ENCODE peak calls at places on chromosome 5, in six cellular contexts. One of them, this sample, is unnamed.

GRCh38 chr5:72552041-72552557 is 44.9 kb upstream of the ZNF366 start:
- DNase-seq in lung: no peak
- DNase-seq in sigmoid colon: no peak
- DNase-seq in BJ: peak; percentile 85
- DNase-seq in CD4-positive, CD25-positive, alpha-beta regulatory T cell: no peak
- DNase-seq in SK-N-SH: no peak
- DNase-seq in this sample: no peak

GRCh38 chr5:139774980-139775654 is 20.5 kb upstream of the PSD2 start:
- DNase-seq in sigmoid colon: peak; percentile 85
- DNase-seq in lung: peak; percentile 70
- DNase-seq in CD4-positive, CD25-positive, alpha-beta regulatory T cell: peak; percentile 45
- DNase-seq in SK-N-SH: peak; percentile 94
- DNase-seq in BJ: no peak
- DNase-seq in this sample: peak; percentile 95

GRCh38 chr5:134079748-134080581 is 34.5 kb upstream of the TCF7 start:
- DNase-seq in lung: no peak
- DNase-seq in sigmoid colon: peak; percentile 48
- DNase-seq in BJ: no peak
- DNase-seq in CD4-positive, CD25-positive, alpha-beta regulatory T cell: peak; percentile 67
- DNase-seq in SK-N-SH: no peak
- DNase-seq in this sample: peak; percentile 74

GRCh38 chr5:98911221-98912040 is 17.4 kb downstream of the CHD1 start:
- DNase-seq in SK-N-SH: no peak
- DNase-seq in CD4-positive, CD25-positive, alpha-beta regulatory T cell: no peak
- DNase-seq in BJ: no peak
- DNase-seq in sigmoid colon: no peak
- DNase-seq in lung: no peak
- DNase-seq in this sample: no peak

GRCh38 chr5:135040331-135041144 is 6.5 kb upstream of the PITX1 start:
- DNase-seq in sigmoid colon: no peak
- DNase-seq in lung: no peak
- DNase-seq in SK-N-SH: peak; percentile 77
- DNase-seq in BJ: no peak
- DNase-seq in CD4-positive, CD25-positive, alpha-beta regulatory T cell: no peak
- DNase-seq in this sample: no peak

GRCh38 chr5:179549973-179550510 is 312 bp upstream of the RUFY1 start:
- DNase-seq in lung: no peak
- DNase-seq in CD4-positive, CD25-positive, alpha-beta regulatory T cell: no peak
- DNase-seq in SK-N-SH: peak; percentile 59
- DNase-seq in BJ: peak; percentile 39
- DNase-seq in sigmoid colon: no peak
- DNase-seq in this sample: peak; percentile 93

GRCh38 chr5:53167836-53168235 is 58.3 kb upstream of the MOCS2 start:
- DNase-seq in sigmoid colon: peak; percentile 78
- DNase-seq in lung: no peak
- DNase-seq in BJ: peak; percentile 4
- DNase-seq in CD4-positive, CD25-positive, alpha-beta regulatory T cell: no peak
- DNase-seq in SK-N-SH: no peak
- DNase-seq in this sample: no peak

GRCh38 chr5:85132269-85132668 is 747.6 kb upstream of the EDIL3 start:
- DNase-seq in CD4-positive, CD25-positive, alpha-beta regulatory T cell: no peak
- DNase-seq in sigmoid colon: no peak
- DNase-seq in BJ: no peak
- DNase-seq in SK-N-SH: no peak
- DNase-seq in lung: no peak
- DNase-seq in this sample: no peak

GRCh38 chr5:168015506-168015905 is 275.9 kb upstream of the WWC1 start:
- DNase-seq in BJ: peak; percentile 9
- DNase-seq in sigmoid colon: no peak
- DNase-seq in lung: no peak
- DNase-seq in SK-N-SH: no peak
- DNase-seq in CD4-positive, CD25-positive, alpha-beta regulatory T cell: no peak
- DNase-seq in this sample: no peak

GRCh38 chr5:158861366-158861765 is 238.3 kb downstream of the EBF1 start:
- DNase-seq in sigmoid colon: no peak
- DNase-seq in SK-N-SH: no peak
- DNase-seq in lung: no peak
- DNase-seq in BJ: no peak
- DNase-seq in CD4-positive, CD25-positive, alpha-beta regulatory T cell: no peak
- DNase-seq in this sample: no peak

GRCh38 chr5:24788829-24789509 is 144.2 kb upstream of the CDH10 start:
- DNase-seq in lung: no peak
- DNase-seq in BJ: peak; percentile 74
- DNase-seq in SK-N-SH: no peak
- DNase-seq in CD4-positive, CD25-positive, alpha-beta regulatory T cell: no peak
- DNase-seq in sigmoid colon: no peak
- DNase-seq in this sample: no peak

GRCh38 chr5:80128129-80128528 is 93.0 kb downstream of the THBS4 start:
- DNase-seq in CD4-positive, CD25-positive, alpha-beta regulatory T cell: no peak
- DNase-seq in sigmoid colon: no peak
- DNase-seq in BJ: no peak
- DNase-seq in lung: no peak
- DNase-seq in SK-N-SH: peak; percentile 36
- DNase-seq in this sample: no peak

GRCh38 chr5:171736976-171737848 is 48.4 kb upstream of the SMIM23 start:
- DNase-seq in SK-N-SH: no peak
- DNase-seq in lung: peak; percentile 39
- DNase-seq in sigmoid colon: no peak
- DNase-seq in CD4-positive, CD25-positive, alpha-beta regulatory T cell: no peak
- DNase-seq in BJ: no peak
- DNase-seq in this sample: no peak

GRCh38 chr5:10530601-10531320 is 33.1 kb upstream of the ANKRD33B start:
- DNase-seq in CD4-positive, CD25-positive, alpha-beta regulatory T cell: no peak
- DNase-seq in sigmoid colon: no peak
- DNase-seq in SK-N-SH: no peak
- DNase-seq in lung: no peak
- DNase-seq in BJ: no peak
- DNase-seq in this sample: no peak

GRCh38 chr5:150312518-150312917 is 9.8 kb upstream of the ARSI start:
- DNase-seq in lung: no peak
- DNase-seq in SK-N-SH: no peak
- DNase-seq in sigmoid colon: no peak
- DNase-seq in BJ: no peak
- DNase-seq in CD4-positive, CD25-positive, alpha-beta regulatory T cell: no peak
- DNase-seq in this sample: no peak

GRCh38 chr5:150315245-150315644 is 12.5 kb upstream of the ARSI start:
- DNase-seq in sigmoid colon: no peak
- DNase-seq in CD4-positive, CD25-positive, alpha-beta regulatory T cell: no peak
- DNase-seq in SK-N-SH: no peak
- DNase-seq in BJ: no peak
- DNase-seq in lung: no peak
- DNase-seq in this sample: no peak

GRCh38 chr5:150311015-150311692 is 8.4 kb upstream of the ARSI start:
- DNase-seq in sigmoid colon: no peak
- DNase-seq in lung: no peak
- DNase-seq in SK-N-SH: no peak
- DNase-seq in CD4-positive, CD25-positive, alpha-beta regulatory T cell: no peak
- DNase-seq in BJ: no peak
- DNase-seq in this sample: no peak

GRCh38 chr5:150313921-150314716 is 11.4 kb upstream of the ARSI start:
- DNase-seq in CD4-positive, CD25-positive, alpha-beta regulatory T cell: no peak
- DNase-seq in SK-N-SH: no peak
- DNase-seq in lung: no peak
- DNase-seq in BJ: no peak
- DNase-seq in sigmoid colon: no peak
- DNase-seq in this sample: no peak

GRCh38 chr5:150313501-150313900 is 10.8 kb upstream of the ARSI start:
- DNase-seq in CD4-positive, CD25-positive, alpha-beta regulatory T cell: no peak
- DNase-seq in BJ: no peak
- DNase-seq in SK-N-SH: no peak
- DNase-seq in lung: no peak
- DNase-seq in sigmoid colon: no peak
- DNase-seq in this sample: no peak
- H3K4me3 ChIP-seq in CD4-positive, CD25-positive, alpha-beta regulatory T cell: no peak overlapping the region
- H3K4me3 ChIP-seq in BJ: no peak overlapping the region
- H3K4me3 ChIP-seq in SK-N-SH: no peak overlapping the region
- H3K4me3 ChIP-seq in lung: no peak overlapping the region
- H3K4me3 ChIP-seq in sigmoid colon: no peak overlapping the region
- H3K4me3 ChIP-seq in this sample: no peak overlapping the region

GRCh38 chr5:113224605-113225065 is 210.2 kb downstream of the TSSK1B start:
- DNase-seq in lung: no peak
- DNase-seq in CD4-positive, CD25-positive, alpha-beta regulatory T cell: no peak
- DNase-seq in sigmoid colon: no peak
- DNase-seq in BJ: no peak
- DNase-seq in SK-N-SH: no peak
- DNase-seq in this sample: no peak

GRCh38 chr5:113225259-113225658 is 209.5 kb downstream of the TSSK1B start:
- DNase-seq in BJ: no peak
- DNase-seq in SK-N-SH: no peak
- DNase-seq in CD4-positive, CD25-positive, alpha-beta regulatory T cell: no peak
- DNase-seq in lung: no peak
- DNase-seq in sigmoid colon: no peak
- DNase-seq in this sample: no peak

GRCh38 chr5:113227798-113228197 is 207.0 kb downstream of the TSSK1B start:
- DNase-seq in SK-N-SH: no peak
- DNase-seq in sigmoid colon: no peak
- DNase-seq in lung: no peak
- DNase-seq in BJ: no peak
- DNase-seq in CD4-positive, CD25-positive, alpha-beta regulatory T cell: no peak
- DNase-seq in this sample: no peak

GRCh38 chr5:113223831-113224604 is 210.8 kb downstream of the TSSK1B start:
- DNase-seq in lung: no peak
- DNase-seq in sigmoid colon: no peak
- DNase-seq in SK-N-SH: no peak
- DNase-seq in BJ: no peak
- DNase-seq in CD4-positive, CD25-positive, alpha-beta regulatory T cell: no peak
- DNase-seq in this sample: no peak

GRCh38 chr5:113226337-113226736 is 208.5 kb downstream of the TSSK1B start:
- DNase-seq in SK-N-SH: peak; percentile 34
- DNase-seq in BJ: no peak
- DNase-seq in sigmoid colon: no peak
- DNase-seq in CD4-positive, CD25-positive, alpha-beta regulatory T cell: no peak
- DNase-seq in lung: no peak
- DNase-seq in this sample: no peak
- H3K4me3 ChIP-seq in SK-N-SH: no peak overlapping the region
- H3K4me3 ChIP-seq in BJ: no peak overlapping the region
- H3K4me3 ChIP-seq in sigmoid colon: no peak overlapping the region
- H3K4me3 ChIP-seq in CD4-positive, CD25-positive, alpha-beta regulatory T cell: no peak overlapping the region
- H3K4me3 ChIP-seq in lung: no peak overlapping the region
- H3K4me3 ChIP-seq in this sample: no peak overlapping the region

GRCh38 chr5:40683351-40683750 is 3.6 kb downstream of the PTGER4 start:
- DNase-seq in CD4-positive, CD25-positive, alpha-beta regulatory T cell: no peak
- DNase-seq in sigmoid colon: no peak
- DNase-seq in BJ: no peak
- DNase-seq in lung: no peak
- DNase-seq in SK-N-SH: no peak
- DNase-seq in this sample: no peak

GRCh38 chr5:40682431-40683017 is 2.8 kb downstream of the PTGER4 start:
- DNase-seq in SK-N-SH: no peak
- DNase-seq in lung: no peak
- DNase-seq in sigmoid colon: peak; percentile 74
- DNase-seq in BJ: no peak
- DNase-seq in CD4-positive, CD25-positive, alpha-beta regulatory T cell: peak; percentile 28
- DNase-seq in this sample: no peak

GRCh38 chr5:40679998-40680681 is 425 bp downstream of the PTGER4 start:
- DNase-seq in sigmoid colon: peak; percentile 68
- DNase-seq in SK-N-SH: peak; percentile 20
- DNase-seq in lung: peak; percentile 33
- DNase-seq in CD4-positive, CD25-positive, alpha-beta regulatory T cell: no peak
- DNase-seq in BJ: no peak
- DNase-seq in this sample: peak; percentile 86

GRCh38 chr5:40680741-40681350 is 1.1 kb downstream of the PTGER4 start:
- DNase-seq in lung: peak; percentile 32
- DNase-seq in sigmoid colon: peak; percentile 74
- DNase-seq in SK-N-SH: peak; percentile 39
- DNase-seq in BJ: no peak
- DNase-seq in CD4-positive, CD25-positive, alpha-beta regulatory T cell: peak; percentile 76
- DNase-seq in this sample: peak; percentile 89

DNA sequence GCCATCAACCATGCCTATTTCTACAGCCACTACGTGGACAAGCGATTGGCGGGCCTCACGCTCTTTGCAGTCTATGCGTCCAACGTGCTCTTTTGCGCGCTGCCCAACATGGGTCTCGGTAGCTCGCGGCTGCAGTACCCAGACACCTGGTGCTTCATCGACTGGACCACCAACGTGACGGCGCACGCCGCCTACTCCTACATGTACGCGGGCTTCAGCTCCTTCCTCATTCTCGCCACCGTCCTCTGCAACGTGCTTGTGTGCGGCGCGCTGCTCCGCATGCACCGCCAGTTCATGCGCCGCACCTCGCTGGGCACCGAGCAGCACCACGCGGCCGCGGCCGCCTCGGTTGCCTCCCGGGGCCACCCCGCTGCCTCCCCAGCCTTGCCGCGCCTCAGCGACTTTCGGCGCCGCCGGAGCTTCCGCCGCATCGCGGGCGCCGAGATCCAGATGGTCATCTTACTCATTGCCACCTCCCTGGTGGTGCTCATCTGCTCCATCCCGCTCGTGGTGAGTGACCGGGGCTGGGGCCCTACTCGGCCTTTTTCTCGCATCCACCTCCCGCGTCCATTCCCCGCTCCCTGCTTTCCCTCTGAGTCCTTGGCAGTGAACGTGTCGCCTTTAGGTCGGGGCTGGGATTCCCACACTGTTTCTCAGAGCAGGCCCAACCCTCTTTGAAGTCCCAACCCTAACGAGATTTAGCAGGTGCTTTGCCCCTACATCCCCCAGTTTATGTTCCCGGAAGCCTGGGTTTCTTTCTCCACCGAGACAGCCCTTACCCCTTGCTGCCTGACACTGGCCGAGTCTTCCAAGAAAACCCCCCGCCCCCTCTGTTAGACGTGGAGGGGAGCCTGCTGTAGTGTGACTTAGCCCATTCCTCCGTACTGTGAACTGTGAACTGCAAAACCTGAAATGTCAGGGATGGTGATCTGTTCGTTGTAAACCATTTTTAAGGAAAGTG is 1.9 kb downstream of the PTGER4 start:
- DNase-seq in sigmoid colon: peak; percentile 69
- DNase-seq in lung: peak; percentile 42
- DNase-seq in SK-N-SH: peak; percentile 16
- DNase-seq in CD4-positive, CD25-positive, alpha-beta regulatory T cell: peak; percentile 57
- DNase-seq in BJ: no peak
- DNase-seq in this sample: peak; percentile 93
- H3K4me3 ChIP-seq in sigmoid colon: peak overlapping the region; percentile 80
- H3K4me3 ChIP-seq in lung: peak overlapping the region; percentile 66
- H3K4me3 ChIP-seq in SK-N-SH: no peak overlapping the region
- H3K4me3 ChIP-seq in CD4-positive, CD25-positive, alpha-beta regulatory T cell: peak overlapping the region; percentile 100
- H3K4me3 ChIP-seq in BJ: peak overlapping the region; percentile 11
- H3K4me3 ChIP-seq in this sample: peak overlapping the region; percentile 78

GRCh38 chr5:26625099-26625498 is 413.3 kb downstream of the CDH9 start:
- DNase-seq in CD4-positive, CD25-positive, alpha-beta regulatory T cell: no peak
- DNase-seq in BJ: no peak
- DNase-seq in lung: no peak
- DNase-seq in SK-N-SH: no peak
- DNase-seq in sigmoid colon: no peak
- DNase-seq in this sample: no peak

GRCh38 chr5:26622947-26623346 is 415.4 kb downstream of the CDH9 start:
- DNase-seq in sigmoid colon: no peak
- DNase-seq in lung: no peak
- DNase-seq in CD4-positive, CD25-positive, alpha-beta regulatory T cell: no peak
- DNase-seq in SK-N-SH: no peak
- DNase-seq in BJ: no peak
- DNase-seq in this sample: no peak
- H3K4me3 ChIP-seq in sigmoid colon: no peak overlapping the region
- H3K4me3 ChIP-seq in lung: no peak overlapping the region
- H3K4me3 ChIP-seq in CD4-positive, CD25-positive, alpha-beta regulatory T cell: no peak overlapping the region
- H3K4me3 ChIP-seq in SK-N-SH: no peak overlapping the region
- H3K4me3 ChIP-seq in BJ: no peak overlapping the region
- H3K4me3 ChIP-seq in this sample: no peak overlapping the region

GRCh38 chr5:177133119-177133844 is at the start of gene NSD1:
- DNase-seq in sigmoid colon: peak; percentile 96
- DNase-seq in lung: peak; percentile 90
- DNase-seq in CD4-positive, CD25-positive, alpha-beta regulatory T cell: peak; percentile 94
- DNase-seq in SK-N-SH: peak; percentile 95
- DNase-seq in BJ: no peak
- DNase-seq in this sample: peak; percentile 99
- H3K4me3 ChIP-seq in sigmoid colon: peak within 1 kb of the TSS; percentile 86
- H3K4me3 ChIP-seq in lung: peak within 1 kb of the TSS; percentile 93
- H3K4me3 ChIP-seq in CD4-positive, CD25-positive, alpha-beta regulatory T cell: peak within 1 kb of the TSS; percentile 69
- H3K4me3 ChIP-seq in SK-N-SH: peak within 1 kb of the TSS; percentile 67
- H3K4me3 ChIP-seq in BJ: peak within 1 kb of the TSS; percentile 64
- H3K4me3 ChIP-seq in this sample: peak within 1 kb of the TSS; percentile 71